ENCODE peak calls at places on chromosomes 6 and 20, in eight cellular contexts. O is ovary, C is right lobe of liver, F is body of pancreas, X is breast epithelium, B is A549, Z is IMR-90, D is thyroid gland. J is an unnamed sample.

GRCh38 chr20:53939554-53940355 is 130.6 kb downstream of the BCAS1 start:
- DNase-seq in O (peak), X (peak), C (peak), B (peak), Z (peak), D (peak), F (peak), J (peak)

GRCh38 chr20:60055740-60056139 is 97.5 kb downstream of the CDH26 start:
- DNase-seq in B (no peak), O (no peak), F (peak), D (peak), Z (no peak), C (peak), X (no peak), J (no peak)

GRCh38 chr6:16313732-16314131 is 75.3 kb downstream of the GMPR start:
- DNase-seq in X (no peak), C (no peak), Z (no peak), D (no peak), F (no peak), O (no peak), B (no peak), J (no peak)

GRCh38 chr6:105601541-105602174 is 198.8 kb upstream of the PREP start:
- DNase-seq in Z (peak), C (no peak), F (peak), O (peak), B (peak), D (peak), X (peak), J (peak)

GRCh38 chr6:138645976-138646640 is 127.5 kb upstream of the CCDC28A start:
- DNase-seq in Z (no peak), D (no peak), F (no peak), O (no peak), X (no peak), C (no peak), B (no peak), J (no peak)

GRCh38 chr6:88376197-88376596 is 210.1 kb upstream of the CNR1 start:
- DNase-seq in X (no peak), C (no peak), D (no peak), F (no peak), Z (no peak), O (no peak), B (no peak), J (no peak)

GRCh38 chr20:38195521-38195920 is 30.5 kb upstream of the TGM2 start:
- DNase-seq in D (no peak), B (no peak), F (no peak), C (no peak), O (no peak), Z (no peak), X (no peak), J (no peak)

GRCh38 chr20:63941282-63942060 is 14.7 kb downstream of the UCKL1 start:
- DNase-seq in C (peak), D (no peak), B (peak), X (no peak), O (no peak), Z (no peak), F (peak), J (no peak)

GRCh38 chr6:71090216-71090615 is 133.4 kb upstream of the B3GAT2 start:
- DNase-seq in F (no peak), Z (no peak), C (no peak), X (no peak), D (no peak), O (no peak), B (no peak), J (no peak)

GRCh38 chr6:1670711-1671462 is 61.2 kb downstream of the FOXC1 start:
- DNase-seq in D (no peak), Z (peak), B (no peak), O (no peak), X (peak), C (no peak), F (no peak), J (no peak)

GRCh38 chr6:167702241-167702827 is 124.4 kb upstream of the AFDN start:
- DNase-seq in C (no peak), F (no peak), D (no peak), B (no peak), X (no peak), Z (no peak), O (no peak), J (no peak)

GRCh38 chr20:63099426-63100267 is 92.9 kb upstream of the BHLHE23 start:
- DNase-seq in X (no peak), Z (no peak), F (no peak), B (peak), D (no peak), C (peak), O (peak), J (no peak)

GRCh38 chr6:25193147-25193864 is 85.9 kb upstream of the CARMIL1 start:
- DNase-seq in O (no peak), C (no peak), X (peak), B (peak), F (peak), Z (peak), D (peak), J (no peak)

GRCh38 chr20:51424270-51425041 is 118.1 kb downstream of the NFATC2 start:
- DNase-seq in X (no peak), O (no peak), C (no peak), B (no peak), Z (no peak), D (no peak), F (no peak), J (no peak)

GRCh38 chr6:170434114-170434820 is 118.8 kb downstream of the PSMB1 start:
- DNase-seq in X (no peak), B (no peak), Z (peak), F (no peak), O (no peak), D (no peak), C (no peak), J (no peak)

GRCh38 chr6:25603251-25603650 is 48.8 kb upstream of the SCGN start:
- DNase-seq in X (no peak), B (no peak), O (no peak), F (no peak), C (no peak), D (no peak), Z (no peak), J (no peak)

GRCh38 chr6:134875367-134875766 is 74.5 kb downstream of the ALDH8A1 start:
- DNase-seq in X (no peak), O (no peak), B (peak), Z (peak), C (no peak), F (no peak), D (no peak), J (no peak)

GRCh38 chr6:680666-681374 is 12.1 kb downstream of the EXOC2 start:
- DNase-seq in O (no peak), C (no peak), X (no peak), Z (no peak), F (no peak), D (no peak), B (no peak), J (no peak)

GRCh38 chr6:50724381-50725124 is 11.2 kb downstream of the TFAP2D start:
- DNase-seq in Z (no peak), B (no peak), X (no peak), C (no peak), D (no peak), F (no peak), O (no peak), J (no peak)

GRCh38 chr6:107318100-107318736 is 141.1 kb downstream of the PDSS2 start:
- DNase-seq in D (peak), F (peak), O (peak), X (no peak), B (peak), C (peak), Z (peak), J (peak)

GRCh38 chr20:36573103-36573797 is at the start of gene TGIF2:
- DNase-seq in Z (peak), C (peak), B (peak), F (peak), O (peak), X (peak), D (peak), J (peak)

GRCh38 chr6:41695825-41696224 is 39.6 kb downstream of the TFEB start:
- DNase-seq in O (no peak), B (no peak), Z (no peak), F (no peak), C (no peak), D (no peak), X (no peak), J (no peak)

GRCh38 chr6:21836292-21836691 is 242.7 kb downstream of the SOX4 start:
- DNase-seq in C (no peak), F (no peak), Z (no peak), D (no peak), O (no peak), B (no peak), X (no peak), J (no peak)

GRCh38 chr20:52081066-52081465 is 110.5 kb downstream of the ZFP64 start:
- DNase-seq in O (no peak), B (no peak), D (no peak), F (no peak), C (no peak), Z (no peak), X (no peak), J (no peak)

GRCh38 chr20:44211177-44212039 is 837 bp upstream of the OSER1 start:
- DNase-seq in Z (peak), B (no peak), X (no peak), O (no peak), F (peak), C (peak), D (peak), J (peak)

GRCh38 chr6:18034798-18035202 is 47.4 kb upstream of the KIF13A start:
- DNase-seq in C (peak), Z (peak), F (no peak), X (no peak), O (no peak), D (peak), B (peak), J (no peak)

GRCh38 chr6:158730175-158730907 is 80.5 kb downstream of the SYTL3 start:
- DNase-seq in Z (no peak), X (no peak), D (no peak), O (no peak), C (no peak), F (no peak), B (peak), J (no peak)

GRCh38 chr6:163712981-163713380 is 298.5 kb downstream of the QKI start:
- DNase-seq in O (no peak), C (no peak), B (no peak), D (no peak), X (no peak), F (no peak), Z (no peak), J (no peak)

GRCh38 chr6:71466362-71466761 is 177.8 kb downstream of the OGFRL1 start:
- DNase-seq in Z (no peak), C (no peak), D (no peak), O (no peak), F (no peak), X (no peak), B (no peak), J (no peak)

GRCh38 chr6:2749972-2750600 is 636 bp downstream of the MYLK4 start:
- DNase-seq in X (no peak), D (peak), Z (peak), F (peak), O (peak), C (peak), B (peak), J (peak)

GRCh38 chr20:34522969-34523871 is 7.0 kb downstream of the DYNLRB1 start:
- DNase-seq in B (peak), Z (peak), O (peak), D (peak), X (no peak), F (peak), C (no peak), J (peak)

GRCh38 chr6:141077355-141078333 is 1055.1 kb upstream of the GJE1 start:
- DNase-seq in Z (no peak), D (no peak), F (no peak), B (peak), X (no peak), O (peak), C (no peak), J (no peak)

GRCh38 chr20:62627901-62628612 is 14.2 kb upstream of the SLCO4A1 start:
- DNase-seq in O (no peak), X (no peak), C (no peak), Z (peak), F (no peak), D (no peak), B (no peak), J (no peak)

GRCh38 chr6:1608976-1609661 is 596 bp upstream of the FOXC1 start:
- DNase-seq in O (peak), C (no peak), X (no peak), F (peak), B (no peak), D (peak), Z (peak), J (no peak)

GRCh38 chr6:2522521-2522920 is 228.2 kb downstream of the MYLK4 start:
- DNase-seq in C (no peak), Z (peak), X (no peak), O (no peak), D (no peak), B (no peak), F (no peak), J (no peak)

DNA sequence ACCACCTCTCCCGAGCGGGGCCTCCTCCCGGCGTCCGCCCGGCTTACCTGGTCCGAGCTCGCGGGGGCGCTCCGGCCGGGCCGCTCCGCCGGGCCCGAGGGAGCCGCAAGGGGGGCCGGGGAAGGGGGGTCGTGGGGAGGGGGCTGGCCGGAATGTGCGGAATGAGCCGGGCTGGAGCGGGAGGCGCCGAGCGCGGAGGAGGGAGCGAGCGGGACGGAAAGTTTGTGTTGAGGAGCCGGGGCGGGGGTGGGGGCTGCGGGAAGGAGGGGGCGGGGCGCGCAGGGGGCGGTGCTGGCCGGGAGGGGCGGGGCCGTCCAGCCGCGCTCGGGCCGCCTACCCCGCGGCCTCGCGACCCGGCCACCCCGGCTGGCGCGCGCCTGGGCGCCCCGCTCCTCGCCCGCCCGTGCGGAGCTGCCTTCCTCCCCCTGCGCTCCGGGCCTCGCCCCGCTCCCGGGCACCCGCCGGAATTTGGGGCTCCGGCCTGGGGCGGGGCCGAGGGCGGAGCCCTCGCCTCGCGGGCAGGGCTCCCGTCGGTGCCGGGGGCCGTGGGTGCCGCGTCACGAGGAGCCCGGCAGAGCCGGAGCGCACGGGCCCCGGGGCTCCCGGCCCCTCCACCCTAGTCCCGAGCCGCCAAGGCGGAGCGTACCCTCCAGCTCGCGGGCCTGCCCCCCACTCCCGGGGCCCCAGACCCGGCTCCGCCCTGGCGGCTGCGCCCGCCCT is at the start of gene TEAD3:
- DNase-seq in F (peak), D (peak), O (peak), B (no peak), X (peak), C (peak), Z (peak), J (peak)
- TF ChIP-seq POLR2A in F (no peak), D (peak), O (peak), B (peak), X (no peak), C (peak), Z (peak), J (peak)

GRCh38 chr6:73581293-73581692 is 60.5 kb upstream of the EEF1A1 start:
- DNase-seq in C (no peak), Z (no peak), O (no peak), F (no peak), X (no peak), D (no peak), B (no peak), J (no peak)

GRCh38 chr6:73579389-73579788 is 58.6 kb upstream of the EEF1A1 start:
- DNase-seq in C (peak), D (peak), F (no peak), X (no peak), O (peak), Z (no peak), B (peak), J (no peak)

GRCh38 chr6:73579851-73580246 is 59.0 kb upstream of the EEF1A1 start:
- DNase-seq in F (peak), Z (peak), X (peak), O (peak), B (peak), D (no peak), C (no peak), J (no peak)

GRCh38 chr6:73577605-73578160 is 56.9 kb upstream of the EEF1A1 start:
- DNase-seq in X (no peak), F (no peak), Z (no peak), C (no peak), B (no peak), D (no peak), O (no peak), J (no peak)

GRCh38 chr6:73580247-73581149 is 59.7 kb upstream of the EEF1A1 start:
- DNase-seq in F (peak), X (peak), C (peak), O (peak), Z (peak), D (peak), B (peak), J (peak)
- TF ChIP-seq POLR2A in F (no peak), X (no peak), C (peak), O (peak), Z (peak), D (peak), B (no peak), J (peak)

GRCh38 chr6:30682181-30683117 is 4.0 kb downstream of the PPP1R18 start:
- DNase-seq in Z (peak), D (peak), C (peak), B (peak), O (peak), X (peak), F (peak), J (no peak)
- TF ChIP-seq POLR2A in Z (peak), D (peak), C (no peak), B (peak), O (no peak), X (no peak), F (no peak), J (no peak)

GRCh38 chr6:137163732-137164318 is 9.6 kb downstream of the IL22RA2 start:
- DNase-seq in C (no peak), B (no peak), D (no peak), O (no peak), F (no peak), X (no peak), Z (no peak), J (no peak)

GRCh38 chr6:137166247-137167098 is 7.0 kb downstream of the IL22RA2 start:
- DNase-seq in D (no peak), B (no peak), Z (no peak), C (no peak), F (no peak), X (no peak), O (no peak), J (no peak)

GRCh38 chr6:137162692-137163303 is 10.6 kb downstream of the IL22RA2 start:
- DNase-seq in D (no peak), Z (no peak), F (no peak), C (no peak), O (no peak), X (no peak), B (no peak), J (no peak)

GRCh38 chr6:137167702-137168377 is 5.6 kb downstream of the IL22RA2 start:
- DNase-seq in X (no peak), F (no peak), B (no peak), O (no peak), D (no peak), Z (no peak), C (no peak), J (no peak)

GRCh38 chr6:137165375-137166246 is 7.8 kb downstream of the IL22RA2 start:
- DNase-seq in B (peak), C (peak), D (peak), F (peak), O (no peak), X (no peak), Z (no peak), J (peak)
- TF ChIP-seq POLR2A in B (no peak), C (no peak), D (no peak), F (no peak), O (no peak), X (no peak), Z (no peak), J (no peak)

DNA sequence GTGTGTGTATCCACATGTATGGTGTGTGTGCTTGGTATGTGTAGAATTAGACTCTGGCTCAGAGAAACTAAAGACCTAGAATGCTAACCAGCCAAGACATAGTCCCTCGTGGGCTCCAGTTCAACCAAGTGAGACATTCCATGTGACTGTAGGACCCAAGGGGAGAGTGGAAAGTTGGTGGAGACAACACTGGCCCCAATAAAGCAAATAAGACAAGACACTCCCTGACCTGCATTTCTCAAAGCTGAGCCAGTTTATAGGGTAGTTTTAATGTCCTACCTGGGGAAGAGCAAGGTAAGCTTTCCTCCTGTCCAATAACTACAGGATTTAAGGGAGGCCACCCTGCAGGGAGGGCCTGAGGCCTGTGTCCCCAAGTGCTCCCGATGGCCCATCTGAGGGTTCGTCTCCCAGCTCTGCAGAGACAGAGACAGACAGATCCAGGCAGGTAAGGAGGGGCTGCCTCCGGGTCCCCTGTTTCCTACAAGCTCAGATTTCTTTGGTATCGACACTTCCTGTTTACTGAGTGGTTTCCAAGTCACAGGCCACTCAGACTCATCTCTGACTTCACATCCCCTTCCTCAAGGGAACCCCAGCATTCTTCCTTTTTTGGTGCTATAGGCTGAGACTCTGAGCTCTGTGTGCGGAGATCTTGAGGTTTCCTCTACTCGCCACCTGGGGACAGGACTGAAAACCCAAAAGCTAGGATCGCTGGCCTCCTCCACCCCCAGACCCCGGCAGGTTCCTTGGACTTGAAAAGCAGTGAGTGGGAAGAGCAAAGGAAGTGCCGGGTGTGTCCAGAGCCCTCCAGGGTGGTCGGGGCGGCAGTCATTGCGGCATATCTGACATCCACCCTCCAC is 92.4 kb downstream of the PRND start:
- DNase-seq in C (no peak), F (peak), O (peak), B (no peak), Z (no peak), D (no peak), X (no peak), J (no peak)
- TF ChIP-seq POLR2A in C (no peak), F (no peak), O (no peak), B (no peak), Z (no peak), D (no peak), X (no peak), J (no peak)

GRCh38 chr20:23086056-23086551 is at the start of gene CD93:
- DNase-seq in B (no peak), O (no peak), C (peak), D (no peak), Z (peak), F (peak), X (no peak), J (no peak)
- TF ChIP-seq POLR2A in B (no peak), O (no peak), C (peak), D (peak), Z (no peak), F (no peak), X (no peak), J (no peak)

GRCh38 chr6:43054206-43054943 is 724 bp upstream of the CUL7 start:
- DNase-seq in C (no peak), Z (no peak), X (peak), D (peak), O (peak), F (no peak), B (no peak), J (no peak)

GRCh38 chr6:43055966-43056365 is 2.3 kb upstream of the CUL7 start:
- DNase-seq in C (no peak), Z (no peak), X (no peak), F (no peak), O (no peak), D (no peak), B (no peak), J (no peak)

GRCh38 chr6:43052842-43053544 is 658 bp downstream of the CUL7 start:
- DNase-seq in C (peak), B (peak), X (peak), Z (peak), O (peak), F (peak), D (peak), J (no peak)

GRCh38 chr6:43052225-43052841 is 1.3 kb downstream of the CUL7 start:
- DNase-seq in D (no peak), O (peak), F (no peak), B (no peak), X (no peak), Z (no peak), C (peak), J (no peak)

GRCh38 chr6:43053545-43054205 is at the start of gene CUL7:
- DNase-seq in C (peak), B (peak), D (peak), F (peak), O (peak), X (peak), Z (peak), J (peak)
- TF ChIP-seq POLR2A in C (peak), B (peak), D (peak), F (peak), O (peak), X (peak), Z (peak), J (peak)